ENCODE peak calls at places on chromosomes 13 and 19, in seven cellular contexts. One of them, this sample, is unnamed.

GRCh38 chr13:51361111-51361510 is 21.6 kb downstream of the SERPINE3 start:
- DNase-seq in AG10803: peak
- DNase-seq in thoracic aorta: no peak
- DNase-seq in cardiac fibroblast: no peak
- DNase-seq in transverse colon: no peak
- DNase-seq in BE2C: no peak
- DNase-seq in A549: no peak
- DNase-seq in this sample: no peak

GRCh38 chr19:5086232-5086631 is 117.3 kb downstream of the KDM4B start:
- DNase-seq in thoracic aorta: no peak
- DNase-seq in BE2C: no peak
- DNase-seq in A549: no peak
- DNase-seq in cardiac fibroblast: no peak
- DNase-seq in transverse colon: no peak
- DNase-seq in AG10803: no peak
- DNase-seq in this sample: no peak

GRCh38 chr13:103255587-103256301 is 189.5 kb upstream of the SLC10A2 start:
- DNase-seq in cardiac fibroblast: no peak
- DNase-seq in BE2C: no peak
- DNase-seq in thoracic aorta: no peak
- DNase-seq in AG10803: no peak
- DNase-seq in A549: no peak
- DNase-seq in transverse colon: no peak
- DNase-seq in this sample: no peak

GRCh38 chr13:98089246-98089645 is 53.6 kb upstream of the FARP1 start:
- DNase-seq in cardiac fibroblast: peak
- DNase-seq in thoracic aorta: no peak
- DNase-seq in AG10803: peak
- DNase-seq in A549: no peak
- DNase-seq in transverse colon: no peak
- DNase-seq in BE2C: no peak
- DNase-seq in this sample: no peak

GRCh38 chr13:112892759-112893569 is 76.0 kb upstream of the MCF2L start:
- DNase-seq in transverse colon: peak
- DNase-seq in thoracic aorta: no peak
- DNase-seq in AG10803: no peak
- DNase-seq in cardiac fibroblast: no peak
- DNase-seq in A549: no peak
- DNase-seq in BE2C: no peak
- DNase-seq in this sample: no peak

GRCh38 chr13:110435331-110435730 is 126.2 kb downstream of the RAB20 start:
- DNase-seq in AG10803: no peak
- DNase-seq in transverse colon: no peak
- DNase-seq in A549: no peak
- DNase-seq in thoracic aorta: no peak
- DNase-seq in BE2C: no peak
- DNase-seq in cardiac fibroblast: no peak
- DNase-seq in this sample: no peak

GRCh38 chr19:31135841-31136240 is 213.4 kb downstream of the TSHZ3 start:
- DNase-seq in transverse colon: no peak
- DNase-seq in thoracic aorta: no peak
- DNase-seq in cardiac fibroblast: no peak
- DNase-seq in A549: no peak
- DNase-seq in BE2C: no peak
- DNase-seq in AG10803: peak
- DNase-seq in this sample: no peak

GRCh38 chr19:16457195-16457953 is 14.4 kb downstream of the EPS15L1 start:
- DNase-seq in AG10803: peak
- DNase-seq in transverse colon: no peak
- DNase-seq in A549: no peak
- DNase-seq in BE2C: peak
- DNase-seq in thoracic aorta: no peak
- DNase-seq in cardiac fibroblast: peak
- DNase-seq in this sample: no peak

GRCh38 chr13:113740661-113741060 is 18.4 kb upstream of the TMEM255B start:
- DNase-seq in A549: no peak
- DNase-seq in AG10803: no peak
- DNase-seq in BE2C: no peak
- DNase-seq in cardiac fibroblast: no peak
- DNase-seq in thoracic aorta: no peak
- DNase-seq in transverse colon: no peak
- DNase-seq in this sample: no peak

GRCh38 chr19:681029-681626 is 4.9 kb downstream of the FSTL3 start:
- DNase-seq in BE2C: peak
- DNase-seq in cardiac fibroblast: peak
- DNase-seq in transverse colon: peak
- DNase-seq in thoracic aorta: no peak
- DNase-seq in A549: no peak
- DNase-seq in AG10803: no peak
- DNase-seq in this sample: no peak

DNA sequence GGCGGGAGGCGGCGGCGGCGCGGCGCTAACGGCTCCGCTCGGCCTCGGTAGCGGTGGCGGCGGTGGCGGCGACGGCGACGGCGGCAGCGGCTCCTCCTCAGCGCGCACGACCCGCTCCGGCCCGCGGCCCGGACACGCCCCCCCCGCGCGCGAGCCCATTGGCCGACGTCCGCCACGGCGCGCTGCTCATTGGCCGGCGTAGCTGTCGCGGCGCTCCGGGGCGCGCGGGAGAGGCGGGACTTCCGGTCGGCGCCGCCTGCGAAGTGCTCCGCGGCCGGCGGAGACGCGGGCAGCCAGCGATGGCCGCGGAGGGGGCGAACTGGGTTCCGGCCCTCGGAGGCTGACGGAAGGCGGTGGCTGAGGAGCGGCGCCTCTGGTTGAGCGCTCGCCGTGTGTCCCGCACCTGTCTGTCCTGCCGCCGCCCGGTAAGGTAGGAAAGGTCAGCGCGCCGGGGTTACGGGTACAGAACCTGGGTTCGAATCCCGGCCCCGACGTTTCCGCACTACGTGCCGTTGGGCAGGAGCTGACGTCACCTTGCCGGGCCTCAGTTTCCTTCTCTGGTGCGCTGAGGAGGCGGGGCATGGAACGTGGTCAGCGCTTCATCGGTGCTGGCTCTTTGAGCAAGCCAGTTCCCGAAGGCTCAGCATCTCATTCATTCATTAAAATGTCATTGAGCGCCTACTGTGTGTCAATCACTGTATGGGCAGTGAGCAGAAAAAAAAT is at the start of gene ELAVL1:
- DNase-seq in AG10803: peak
- DNase-seq in cardiac fibroblast: peak
- DNase-seq in transverse colon: peak
- DNase-seq in BE2C: peak
- DNase-seq in A549: peak
- DNase-seq in thoracic aorta: peak
- DNase-seq in this sample: peak
- TF ChIP-seq CTCF in AG10803: no peak
- TF ChIP-seq CTCF in cardiac fibroblast: no peak
- TF ChIP-seq CTCF in transverse colon: no peak
- TF ChIP-seq CTCF in BE2C: no peak
- TF ChIP-seq CTCF in A549: no peak
- TF ChIP-seq CTCF in thoracic aorta: no peak
- TF ChIP-seq CTCF in this sample: no peak

GRCh38 chr13:74289130-74289529 is 154.9 kb upstream of the KLF12 start:
- DNase-seq in cardiac fibroblast: no peak
- DNase-seq in BE2C: no peak
- DNase-seq in thoracic aorta: no peak
- DNase-seq in AG10803: no peak
- DNase-seq in A549: no peak
- DNase-seq in transverse colon: no peak
- DNase-seq in this sample: no peak

GRCh38 chr13:74287672-74288169 is 153.5 kb upstream of the KLF12 start:
- DNase-seq in BE2C: peak
- DNase-seq in transverse colon: peak
- DNase-seq in AG10803: peak
- DNase-seq in thoracic aorta: peak
- DNase-seq in A549: no peak
- DNase-seq in cardiac fibroblast: peak
- DNase-seq in this sample: peak

GRCh38 chr13:74290324-74290773 is 156.1 kb upstream of the KLF12 start:
- DNase-seq in transverse colon: peak
- DNase-seq in AG10803: peak
- DNase-seq in A549: no peak
- DNase-seq in cardiac fibroblast: peak
- DNase-seq in BE2C: peak
- DNase-seq in thoracic aorta: no peak
- DNase-seq in this sample: no peak

GRCh38 chr13:74289861-74290260 is 155.7 kb upstream of the KLF12 start:
- DNase-seq in transverse colon: no peak
- DNase-seq in AG10803: no peak
- DNase-seq in A549: no peak
- DNase-seq in BE2C: peak
- DNase-seq in thoracic aorta: no peak
- DNase-seq in cardiac fibroblast: no peak
- DNase-seq in this sample: no peak

DNA sequence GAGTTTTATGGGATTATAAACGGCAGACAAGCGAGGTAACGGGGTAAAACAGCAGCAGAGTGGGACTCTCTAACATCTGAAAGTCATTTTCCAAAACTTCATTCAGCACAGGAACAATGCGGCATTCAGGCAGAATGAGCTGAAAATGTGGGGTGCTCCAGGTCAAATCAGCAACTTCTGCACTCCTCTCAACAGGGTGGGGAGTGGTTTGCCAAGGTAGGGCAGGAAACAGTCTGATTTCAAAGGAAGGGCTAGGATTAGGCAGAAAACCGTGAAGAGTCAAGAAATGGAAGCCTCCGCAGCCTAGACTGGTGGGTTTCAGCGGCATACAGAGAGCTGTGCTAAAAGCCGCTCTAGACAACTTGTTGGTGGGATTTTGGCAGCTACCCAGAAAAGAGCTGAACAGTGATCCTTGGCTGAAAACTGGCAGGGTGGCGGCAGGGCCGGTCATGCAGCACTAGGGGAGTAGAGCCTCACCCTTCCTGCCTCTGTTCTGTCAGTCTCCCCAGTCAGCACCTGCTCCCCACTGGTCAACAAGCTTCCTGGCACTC is 154.2 kb upstream of the KLF12 start:
- DNase-seq in AG10803: no peak
- DNase-seq in transverse colon: peak
- DNase-seq in thoracic aorta: no peak
- DNase-seq in BE2C: peak
- DNase-seq in A549: no peak
- DNase-seq in cardiac fibroblast: peak
- DNase-seq in this sample: no peak
- H3K4me3 ChIP-seq in AG10803: peak
- H3K4me3 ChIP-seq in transverse colon: peak
- H3K4me3 ChIP-seq in thoracic aorta: peak
- H3K4me3 ChIP-seq in BE2C: peak
- H3K4me3 ChIP-seq in A549: no peak
- H3K4me3 ChIP-seq in cardiac fibroblast: peak
- H3K4me3 ChIP-seq in this sample: peak

GRCh38 chr13:36998624-36999041 is 507 bp downstream of the ALG5 start:
- DNase-seq in AG10803: peak
- DNase-seq in thoracic aorta: no peak
- DNase-seq in BE2C: peak
- DNase-seq in transverse colon: peak
- DNase-seq in cardiac fibroblast: no peak
- DNase-seq in A549: no peak
- DNase-seq in this sample: no peak
- TF ChIP-seq CTCF in AG10803: no peak
- TF ChIP-seq CTCF in thoracic aorta: no peak
- TF ChIP-seq CTCF in BE2C: no peak
- TF ChIP-seq CTCF in transverse colon: no peak
- TF ChIP-seq CTCF in cardiac fibroblast: no peak
- TF ChIP-seq CTCF in A549: no peak
- TF ChIP-seq CTCF in this sample: no peak

GRCh38 chr19:38699027-38699346 is 45.3 kb downstream of the CAPN12 start:
- DNase-seq in BE2C: no peak
- DNase-seq in thoracic aorta: no peak
- DNase-seq in transverse colon: no peak
- DNase-seq in A549: no peak
- DNase-seq in AG10803: no peak
- DNase-seq in cardiac fibroblast: no peak
- DNase-seq in this sample: no peak
- H3K4me3 ChIP-seq in BE2C: no peak
- H3K4me3 ChIP-seq in thoracic aorta: no peak
- H3K4me3 ChIP-seq in transverse colon: no peak
- H3K4me3 ChIP-seq in A549: no peak
- H3K4me3 ChIP-seq in AG10803: no peak
- H3K4me3 ChIP-seq in cardiac fibroblast: no peak
- H3K4me3 ChIP-seq in this sample: no peak

This sample was measured in HFF-Myc.